ENCODE peak calls at places on chromosomes 16 and 17, in six cellular contexts. Z, O, A, D, C and J are unnamed samples.

GRCh38 chr16:63061319-63061718 is 1025.1 kb upstream of the CDH8 start:
- DNase-seq in C (no peak), D (no peak), A (peak), Z (no peak), O (no peak), J (no peak)

GRCh38 chr17:67212716-67213417 is 32.1 kb downstream of the HELZ start:
- DNase-seq in C (no peak), Z (peak), D (no peak), A (no peak), O (peak), J (peak)

GRCh38 chr17:47891545-47892088 is 4.4 kb upstream of the SP2 start:
- DNase-seq in D (no peak), Z (no peak), O (no peak), A (no peak), C (no peak), J (no peak)

GRCh38 chr17:14211778-14212177 is 24.9 kb downstream of the CDRT15 start:
- DNase-seq in D (no peak), Z (no peak), O (no peak), A (no peak), C (no peak), J (no peak)

GRCh38 chr16:69106491-69107291 is 1.2 kb downstream of the HAS3 start:
- DNase-seq in O (no peak), Z (peak), A (peak), C (peak), D (no peak), J (no peak)

GRCh38 chr16:90061437-90061836 is 15.7 kb downstream of the PRDM7 start:
- DNase-seq in O (peak), C (no peak), Z (no peak), A (no peak), D (no peak), J (no peak)

GRCh38 chr17:40564195-40564882 is 933 bp downstream of the CCR7 start:
- DNase-seq in D (no peak), Z (no peak), O (no peak), A (no peak), C (no peak), J (no peak)

GRCh38 chr17:19345067-19345460 is 17.5 kb downstream of the B9D1 start:
- DNase-seq in Z (no peak), C (no peak), A (no peak), D (no peak), O (no peak), J (no peak)

GRCh38 chr17:33028778-33029177 is 37.1 kb downstream of the SPACA3 start:
- DNase-seq in A (no peak), D (no peak), Z (no peak), C (no peak), O (no peak), J (no peak)

GRCh38 chr16:89576173-89577054 is 856 bp downstream of the CPNE7 start:
- DNase-seq in Z (no peak), O (no peak), D (no peak), C (no peak), A (no peak), J (no peak)

GRCh38 chr16:48617711-48618148 is 7.8 kb upstream of the N4BP1 start:
- DNase-seq in D (no peak), Z (no peak), C (no peak), A (no peak), O (peak), J (no peak)

GRCh38 chr17:56130030-56130429 is 23.2 kb upstream of the ANKFN1 start:
- DNase-seq in C (no peak), A (peak), O (no peak), D (no peak), Z (no peak), J (no peak)

GRCh38 chr16:28039493-28039892 is 24.0 kb downstream of the GSG1L start:
- DNase-seq in O (no peak), A (no peak), C (no peak), D (no peak), Z (no peak), J (no peak)

GRCh38 chr17:43406676-43407645 is 8.2 kb downstream of the ARL4D start:
- DNase-seq in A (peak), O (peak), D (no peak), C (no peak), Z (peak), J (no peak)

GRCh38 chr17:76742958-76743357 is 5.0 kb downstream of the MFSD11 start:
- DNase-seq in O (no peak), Z (no peak), A (no peak), D (no peak), C (no peak), J (no peak)

GRCh38 chr17:65711671-65712276 is 150.3 kb upstream of the AXIN2 start:
- DNase-seq in O (no peak), Z (no peak), A (no peak), D (no peak), C (no peak), J (no peak)

GRCh38 chr16:69143116-69143515 is 10.7 kb downstream of the UTP4 start:
- DNase-seq in D (no peak), C (no peak), O (no peak), A (no peak), Z (peak), J (no peak)

GRCh38 chr17:39787038-39787437 is 49.3 kb downstream of the GRB7 start:
- DNase-seq in C (no peak), D (no peak), O (no peak), Z (no peak), A (no peak), J (no peak)

GRCh38 chr17:29212681-29213121 is 32.5 kb upstream of the MYO18A start:
- DNase-seq in Z (no peak), O (peak), D (no peak), A (no peak), C (no peak), J (no peak)

GRCh38 chr16:85335584-85336492 is 223.6 kb upstream of the CIBAR2 start:
- DNase-seq in A (no peak), Z (peak), C (no peak), D (no peak), O (peak), J (no peak)

GRCh38 chr17:2954898-2955445 is 108.4 kb downstream of the OR1D5 start:
- DNase-seq in O (peak), Z (peak), A (peak), C (no peak), D (no peak), J (peak)

GRCh38 chr17:5485270-5486205 is at the start of gene DERL2:
- DNase-seq in C (peak), A (peak), O (peak), D (no peak), Z (no peak), J (peak)

GRCh38 chr16:27838536-27839175 is 224.9 kb downstream of the GSG1L start:
- DNase-seq in A (no peak), D (no peak), Z (no peak), O (no peak), C (no peak), J (peak)

GRCh38 chr16:86571197-86571915 is 4.7 kb downstream of the FOXC2 start:
- DNase-seq in Z (no peak), C (no peak), A (peak), D (no peak), O (no peak), J (no peak)
- H3K4me3 ChIP-seq in Z (peak), C (no peak), A (no peak), D (no peak), O (no peak), J (no peak)

DNA sequence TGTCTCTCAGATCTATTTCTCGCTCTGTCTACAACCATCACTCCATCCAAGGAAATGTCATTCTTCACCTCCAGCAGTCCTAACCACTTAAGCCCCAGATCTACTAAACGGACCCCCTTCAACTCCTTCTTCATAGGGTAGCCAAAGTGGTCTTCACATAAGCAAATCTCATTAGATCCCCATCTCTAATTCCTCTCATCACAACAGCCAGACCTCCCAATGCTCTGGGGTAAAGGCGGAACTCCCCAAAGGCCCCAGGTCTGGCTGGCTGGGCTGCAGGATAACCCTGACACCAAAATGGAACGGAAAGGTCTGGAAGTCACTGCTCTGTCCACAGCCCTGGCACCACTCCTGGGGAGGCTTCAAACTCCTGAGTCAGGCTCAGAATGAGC is 11.1 kb downstream of the ST3GAL2 start:
- DNase-seq in O (no peak), C (no peak), Z (no peak), A (no peak), D (no peak), J (no peak)
- H2BK120ac ChIP-seq in O (peak), C (no peak), Z (peak), A (peak), D (peak), J (peak)

DNA sequence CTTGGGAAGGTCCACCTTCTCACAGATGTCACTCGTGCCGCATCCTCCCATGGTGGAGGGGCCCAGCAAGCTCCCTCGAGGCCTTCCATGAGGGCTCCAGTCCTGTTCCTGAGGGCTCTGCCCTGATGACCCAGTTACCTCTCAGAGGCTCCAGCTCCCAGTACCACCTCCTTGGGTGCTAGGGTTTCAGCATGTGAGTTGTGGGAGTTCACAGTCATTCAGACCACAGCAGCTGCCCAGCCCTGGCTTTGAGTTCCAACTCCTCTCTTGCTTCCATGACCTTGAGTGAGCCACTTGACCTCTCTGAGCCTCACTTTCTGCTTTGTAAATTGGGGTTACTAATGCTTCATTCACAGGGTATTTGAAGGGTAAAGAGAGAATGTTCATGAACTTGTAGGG is 37.1 kb upstream of the LGALS9 start:
- DNase-seq in C (no peak), Z (no peak), O (no peak), D (no peak), A (no peak), J (no peak)
- H3K4me3 ChIP-seq in C (no peak), Z (no peak), O (no peak), D (no peak), A (no peak), J (no peak)

DNA sequence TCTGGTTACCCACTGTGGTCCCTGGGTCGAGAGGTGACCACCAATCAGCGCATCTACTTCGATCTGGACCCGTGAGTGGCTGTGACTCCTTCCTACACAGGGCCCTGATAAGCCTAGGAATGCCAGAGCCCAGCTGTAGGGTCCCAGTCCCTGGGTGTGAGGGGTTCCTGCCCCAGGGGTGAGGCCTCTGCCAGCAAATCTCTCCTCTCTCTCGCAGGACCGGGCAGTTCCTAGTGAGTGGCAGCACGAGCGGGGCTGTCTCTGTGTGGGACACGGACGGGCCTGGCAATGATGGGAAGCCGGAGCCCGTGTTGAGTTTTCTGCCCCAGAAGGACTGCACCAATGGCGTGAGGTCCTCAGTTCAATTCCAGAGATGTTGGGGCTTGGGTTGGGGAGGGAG is 2.2 kb upstream of the EFNB3 start:
- DNase-seq in Z (no peak), O (no peak), A (no peak), C (no peak), D (no peak), J (no peak)
- H2BK120ac ChIP-seq in Z (no peak), O (no peak), A (no peak), C (no peak), D (no peak), J (no peak)

DNA sequence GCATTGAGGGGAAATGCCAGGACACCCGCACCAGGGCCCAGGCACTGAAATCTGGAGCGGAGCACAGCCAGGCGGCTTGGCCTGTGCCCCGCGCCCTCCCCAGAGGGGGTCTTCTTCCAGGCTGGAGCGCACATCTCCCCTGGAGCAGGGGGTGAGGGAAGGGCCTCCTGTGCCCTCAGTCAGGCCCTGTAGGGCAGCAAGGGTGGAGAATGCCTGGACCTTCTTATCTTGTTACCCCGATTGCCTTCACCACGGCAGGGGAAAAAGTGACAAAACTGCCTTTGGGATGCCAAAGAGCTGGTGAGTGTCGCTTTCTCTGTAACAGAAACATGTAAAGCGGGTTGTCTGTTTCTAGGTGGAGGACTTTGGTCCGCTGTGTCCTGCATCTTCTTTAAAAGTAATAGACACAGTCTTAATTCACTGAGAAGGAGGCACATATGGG is 48.3 kb upstream of the BAHCC1 start:
- DNase-seq in A (no peak), O (no peak), C (no peak), D (no peak), Z (no peak), J (no peak)
- H3K4me3 ChIP-seq in A (peak), O (peak), C (peak), D (peak), Z (peak), J (peak)

DNA sequence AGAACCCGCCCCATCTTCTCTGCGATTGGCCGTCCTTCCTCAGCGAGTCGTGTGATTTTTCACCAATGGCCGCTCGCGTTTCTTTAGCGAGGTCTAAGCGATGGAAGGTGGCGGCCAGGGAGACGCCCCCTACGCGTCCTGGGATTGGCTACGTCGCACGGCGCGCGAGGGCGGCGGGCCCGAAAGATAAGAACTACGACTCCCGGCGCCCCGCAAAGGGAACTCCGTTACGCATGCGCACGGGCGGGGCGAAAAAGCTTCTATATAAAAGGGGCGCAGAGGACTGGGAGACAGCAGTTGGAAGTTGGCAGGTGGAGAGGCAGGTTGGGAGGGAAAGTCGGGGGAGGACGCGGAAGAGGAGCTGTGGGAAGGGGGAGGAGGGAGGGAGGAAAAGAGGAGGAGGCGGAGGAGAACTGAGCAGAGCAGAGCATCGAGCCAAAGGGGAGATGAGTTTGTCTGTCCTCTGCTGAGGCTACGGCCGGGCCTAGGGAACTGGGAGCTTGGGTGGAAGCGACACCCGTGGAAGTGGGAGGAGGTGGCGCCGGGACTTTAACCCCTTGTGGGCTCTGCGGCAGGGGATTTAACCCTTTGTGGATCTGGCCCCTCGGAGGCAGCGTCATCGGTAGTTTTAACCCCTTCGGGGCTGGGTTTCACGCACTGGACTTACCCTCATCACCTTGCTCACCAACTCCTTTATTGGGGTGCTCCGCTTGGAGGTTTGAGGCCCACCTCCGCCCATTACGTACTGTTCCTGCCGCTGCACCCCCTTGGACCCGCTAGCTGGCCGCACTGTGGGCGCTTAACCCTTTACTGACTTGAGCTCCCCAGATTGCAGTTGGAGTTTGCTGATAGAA is at the start of gene HEXIM1:
- DNase-seq in O (peak), Z (peak), C (peak), A (peak), D (peak), J (peak)
- H2BK120ac ChIP-seq in O (peak), Z (peak), C (no peak), A (no peak), D (peak), J (peak)

GRCh38 chr16:17031484-17032268 is 439.1 kb downstream of the XYLT1 start:
- DNase-seq in C (no peak), A (peak), Z (no peak), O (no peak), D (no peak), J (no peak)

GRCh38 chr16:17032332-17032731 is 438.4 kb downstream of the XYLT1 start:
- DNase-seq in D (no peak), A (no peak), C (no peak), O (no peak), Z (no peak), J (no peak)

GRCh38 chr16:17034477-17035252 is 436.1 kb downstream of the XYLT1 start:
- DNase-seq in Z (no peak), C (no peak), O (no peak), D (no peak), A (no peak), J (no peak)

GRCh38 chr16:17038415-17038814 is 432.3 kb downstream of the XYLT1 start:
- DNase-seq in C (no peak), O (no peak), D (no peak), Z (no peak), A (peak), J (no peak)

GRCh38 chr16:17037499-17037898 is 433.3 kb downstream of the XYLT1 start:
- DNase-seq in Z (no peak), C (no peak), D (no peak), O (no peak), A (no peak), J (no peak)
- H3K4me3 ChIP-seq in Z (no peak), C (no peak), D (no peak), O (no peak), A (no peak), J (no peak)